ENCODE peak calls at places on chromosomes 7 and 10, in ten cellular contexts. One of them, this sample, is unnamed.

GRCh38 chr10:95430231-95430951 is 130.8 kb downstream of the SORBS1 start:
- DNase-seq in T-helper 9 cell: peak; percentile 6
- DNase-seq in putamen: no peak
- DNase-seq in MM.1S: peak; percentile 84
- DNase-seq in tibial artery: no peak
- DNase-seq in ACHN: peak; percentile 67
- DNase-seq in cardiac fibroblast: peak; percentile 66
- DNase-seq in MV-4-11: peak; percentile 18
- DNase-seq in neural crest cell: peak; percentile 28
- DNase-seq in endothelial cell: peak; percentile 53
- DNase-seq in this sample: peak; percentile 78

GRCh38 chr7:2808891-2809660 is 35.0 kb downstream of the GNA12 start:
- DNase-seq in T-helper 9 cell: no peak
- DNase-seq in putamen: no peak
- DNase-seq in MM.1S: no peak
- DNase-seq in tibial artery: no peak
- DNase-seq in ACHN: no peak
- DNase-seq in cardiac fibroblast: no peak
- DNase-seq in MV-4-11: peak; percentile 75
- DNase-seq in neural crest cell: no peak
- DNase-seq in endothelial cell: no peak
- DNase-seq in this sample: no peak

GRCh38 chr7:112202819-112203218 is 3.4 kb downstream of the DOCK4 start:
- DNase-seq in T-helper 9 cell: peak; percentile 16
- DNase-seq in putamen: no peak
- DNase-seq in MM.1S: peak; percentile 77
- DNase-seq in tibial artery: peak; percentile 28
- DNase-seq in ACHN: no peak
- DNase-seq in cardiac fibroblast: peak; percentile 49
- DNase-seq in MV-4-11: peak; percentile 22
- DNase-seq in neural crest cell: no peak
- DNase-seq in endothelial cell: no peak
- DNase-seq in this sample: no peak

GRCh38 chr7:111788426-111788825 is 226.1 kb upstream of the IMMP2L start:
- DNase-seq in T-helper 9 cell: no peak
- DNase-seq in putamen: no peak
- DNase-seq in MM.1S: no peak
- DNase-seq in tibial artery: no peak
- DNase-seq in ACHN: no peak
- DNase-seq in cardiac fibroblast: peak; percentile 24
- DNase-seq in MV-4-11: no peak
- DNase-seq in neural crest cell: no peak
- DNase-seq in endothelial cell: no peak
- DNase-seq in this sample: no peak

GRCh38 chr10:112966191-112966855 is 16.3 kb downstream of the TCF7L2 start:
- DNase-seq in T-helper 9 cell: no peak
- DNase-seq in putamen: no peak
- DNase-seq in MM.1S: no peak
- DNase-seq in tibial artery: no peak
- DNase-seq in ACHN: no peak
- DNase-seq in cardiac fibroblast: no peak
- DNase-seq in MV-4-11: no peak
- DNase-seq in neural crest cell: no peak
- DNase-seq in endothelial cell: no peak
- DNase-seq in this sample: no peak

GRCh38 chr7:47528471-47528870 is 53.4 kb downstream of the TNS3 start:
- DNase-seq in T-helper 9 cell: no peak
- DNase-seq in putamen: no peak
- DNase-seq in MM.1S: peak; percentile 21
- DNase-seq in tibial artery: no peak
- DNase-seq in ACHN: no peak
- DNase-seq in cardiac fibroblast: no peak
- DNase-seq in MV-4-11: no peak
- DNase-seq in neural crest cell: no peak
- DNase-seq in endothelial cell: no peak
- DNase-seq in this sample: no peak

GRCh38 chr7:75869776-75870379 is 9.0 kb upstream of the RHBDD2 start:
- DNase-seq in T-helper 9 cell: no peak
- DNase-seq in putamen: no peak
- DNase-seq in MM.1S: no peak
- DNase-seq in tibial artery: no peak
- DNase-seq in ACHN: no peak
- DNase-seq in cardiac fibroblast: no peak
- DNase-seq in MV-4-11: no peak
- DNase-seq in neural crest cell: no peak
- DNase-seq in endothelial cell: no peak
- DNase-seq in this sample: no peak

GRCh38 chr10:20247858-20248257 is 431.6 kb downstream of the PLXDC2 start:
- DNase-seq in T-helper 9 cell: no peak
- DNase-seq in putamen: no peak
- DNase-seq in MM.1S: no peak
- DNase-seq in tibial artery: no peak
- DNase-seq in ACHN: no peak
- DNase-seq in cardiac fibroblast: no peak
- DNase-seq in MV-4-11: no peak
- DNase-seq in neural crest cell: no peak
- DNase-seq in endothelial cell: no peak
- DNase-seq in this sample: no peak

GRCh38 chr7:30974605-30975256 is 11.0 kb downstream of the GHRHR start:
- DNase-seq in T-helper 9 cell: no peak
- DNase-seq in putamen: no peak
- DNase-seq in MM.1S: peak; percentile 92
- DNase-seq in tibial artery: no peak
- DNase-seq in ACHN: peak; percentile 75
- DNase-seq in cardiac fibroblast: peak; percentile 68
- DNase-seq in MV-4-11: no peak
- DNase-seq in neural crest cell: peak; percentile 41
- DNase-seq in endothelial cell: peak; percentile 82
- DNase-seq in this sample: peak; percentile 53

GRCh38 chr10:5546891-5547683 is 22.3 kb downstream of the CALML3 start:
- DNase-seq in T-helper 9 cell: no peak
- DNase-seq in putamen: no peak
- DNase-seq in MM.1S: no peak
- DNase-seq in tibial artery: peak; percentile 23
- DNase-seq in ACHN: peak; percentile 44
- DNase-seq in cardiac fibroblast: peak; percentile 65
- DNase-seq in MV-4-11: no peak
- DNase-seq in neural crest cell: no peak
- DNase-seq in endothelial cell: no peak
- DNase-seq in this sample: no peak

GRCh38 chr7:157678503-157678902 is 341.7 kb downstream of the DNAJB6 start:
- DNase-seq in T-helper 9 cell: no peak
- DNase-seq in putamen: peak; percentile 57
- DNase-seq in MM.1S: no peak
- DNase-seq in tibial artery: no peak
- DNase-seq in ACHN: no peak
- DNase-seq in cardiac fibroblast: no peak
- DNase-seq in MV-4-11: peak; percentile 43
- DNase-seq in neural crest cell: no peak
- DNase-seq in endothelial cell: no peak
- DNase-seq in this sample: no peak

GRCh38 chr7:99790407-99790806 is 6.4 kb upstream of the CYP3A4 start:
- DNase-seq in T-helper 9 cell: no peak
- DNase-seq in putamen: no peak
- DNase-seq in MM.1S: no peak
- DNase-seq in tibial artery: no peak
- DNase-seq in ACHN: no peak
- DNase-seq in cardiac fibroblast: no peak
- DNase-seq in MV-4-11: no peak
- DNase-seq in neural crest cell: no peak
- DNase-seq in endothelial cell: no peak
- DNase-seq in this sample: no peak

GRCh38 chr10:78185693-78186055 is 152.0 kb downstream of the RPS24 start:
- DNase-seq in T-helper 9 cell: no peak
- DNase-seq in putamen: peak; percentile 39
- DNase-seq in MM.1S: no peak
- DNase-seq in tibial artery: peak; percentile 53
- DNase-seq in ACHN: no peak
- DNase-seq in cardiac fibroblast: no peak
- DNase-seq in MV-4-11: no peak
- DNase-seq in neural crest cell: no peak
- DNase-seq in endothelial cell: no peak
- DNase-seq in this sample: no peak

GRCh38 chr10:101060951-101061813 is 607 bp upstream of the KAZALD1 start:
- DNase-seq in T-helper 9 cell: peak; percentile 88
- DNase-seq in putamen: peak; percentile 86
- DNase-seq in MM.1S: peak; percentile 96
- DNase-seq in tibial artery: peak; percentile 92
- DNase-seq in ACHN: peak; percentile 95
- DNase-seq in cardiac fibroblast: peak; percentile 94
- DNase-seq in MV-4-11: peak; percentile 89
- DNase-seq in neural crest cell: peak; percentile 96
- DNase-seq in endothelial cell: peak; percentile 96
- DNase-seq in this sample: peak; percentile 99

GRCh38 chr10:1162481-1163203 is 106.5 kb downstream of the WDR37 start:
- DNase-seq in T-helper 9 cell: no peak
- DNase-seq in putamen: no peak
- DNase-seq in MM.1S: no peak
- DNase-seq in tibial artery: no peak
- DNase-seq in ACHN: no peak
- DNase-seq in cardiac fibroblast: no peak
- DNase-seq in MV-4-11: no peak
- DNase-seq in neural crest cell: no peak
- DNase-seq in endothelial cell: no peak
- DNase-seq in this sample: no peak

GRCh38 chr10:14415676-14416307 is 85.1 kb upstream of the FRMD4A start:
- DNase-seq in T-helper 9 cell: no peak
- DNase-seq in putamen: no peak
- DNase-seq in MM.1S: no peak
- DNase-seq in tibial artery: no peak
- DNase-seq in ACHN: no peak
- DNase-seq in cardiac fibroblast: peak; percentile 20
- DNase-seq in MV-4-11: no peak
- DNase-seq in neural crest cell: no peak
- DNase-seq in endothelial cell: no peak
- DNase-seq in this sample: no peak

GRCh38 chr7:25967278-25968204 is 184.5 kb upstream of the NFE2L3 start:
- DNase-seq in T-helper 9 cell: no peak
- DNase-seq in putamen: no peak
- DNase-seq in MM.1S: peak; percentile 80
- DNase-seq in tibial artery: no peak
- DNase-seq in ACHN: no peak
- DNase-seq in cardiac fibroblast: no peak
- DNase-seq in MV-4-11: peak; percentile 94
- DNase-seq in neural crest cell: no peak
- DNase-seq in endothelial cell: no peak
- DNase-seq in this sample: no peak

GRCh38 chr7:104857458-104858425 is 156.3 kb upstream of the KMT2E start:
- DNase-seq in T-helper 9 cell: no peak
- DNase-seq in putamen: no peak
- DNase-seq in MM.1S: peak; percentile 29
- DNase-seq in tibial artery: no peak
- DNase-seq in ACHN: no peak
- DNase-seq in cardiac fibroblast: no peak
- DNase-seq in MV-4-11: no peak
- DNase-seq in neural crest cell: no peak
- DNase-seq in endothelial cell: no peak
- DNase-seq in this sample: no peak

GRCh38 chr10:75599875-75600648 is 168.6 kb downstream of the LRMDA start:
- DNase-seq in T-helper 9 cell: no peak
- DNase-seq in putamen: no peak
- DNase-seq in MM.1S: no peak
- DNase-seq in tibial artery: no peak
- DNase-seq in ACHN: no peak
- DNase-seq in cardiac fibroblast: no peak
- DNase-seq in MV-4-11: no peak
- DNase-seq in neural crest cell: no peak
- DNase-seq in endothelial cell: no peak
- DNase-seq in this sample: no peak

GRCh38 chr7:66304536-66304935 is 99.4 kb downstream of the TPST1 start:
- DNase-seq in T-helper 9 cell: no peak
- DNase-seq in putamen: no peak
- DNase-seq in MM.1S: no peak
- DNase-seq in tibial artery: no peak
- DNase-seq in ACHN: no peak
- DNase-seq in cardiac fibroblast: peak; percentile 55
- DNase-seq in MV-4-11: peak; percentile 40
- DNase-seq in neural crest cell: no peak
- DNase-seq in endothelial cell: no peak
- DNase-seq in this sample: no peak

GRCh38 chr7:156616269-156617202 is 24.0 kb upstream of the RNF32 start:
- DNase-seq in T-helper 9 cell: no peak
- DNase-seq in putamen: no peak
- DNase-seq in MM.1S: no peak
- DNase-seq in tibial artery: no peak
- DNase-seq in ACHN: no peak
- DNase-seq in cardiac fibroblast: no peak
- DNase-seq in MV-4-11: no peak
- DNase-seq in neural crest cell: peak; percentile 27
- DNase-seq in endothelial cell: no peak
- DNase-seq in this sample: no peak

GRCh38 chr7:17781491-17782215 is 158.6 kb downstream of the SNX13 start:
- DNase-seq in T-helper 9 cell: no peak
- DNase-seq in putamen: no peak
- DNase-seq in MM.1S: no peak
- DNase-seq in tibial artery: no peak
- DNase-seq in ACHN: peak; percentile 38
- DNase-seq in cardiac fibroblast: peak; percentile 52
- DNase-seq in MV-4-11: no peak
- DNase-seq in neural crest cell: no peak
- DNase-seq in endothelial cell: no peak
- DNase-seq in this sample: peak; percentile 12

GRCh38 chr7:77482015-77482414 is 55.1 kb upstream of the PTPN12 start:
- DNase-seq in T-helper 9 cell: no peak
- DNase-seq in putamen: no peak
- DNase-seq in MM.1S: no peak
- DNase-seq in tibial artery: no peak
- DNase-seq in ACHN: no peak
- DNase-seq in cardiac fibroblast: peak; percentile 22
- DNase-seq in MV-4-11: peak; percentile 68
- DNase-seq in neural crest cell: no peak
- DNase-seq in endothelial cell: no peak
- DNase-seq in this sample: no peak

GRCh38 chr7:49660976-49661375 is 112.5 kb upstream of the VWC2 start:
- DNase-seq in T-helper 9 cell: no peak
- DNase-seq in putamen: no peak
- DNase-seq in MM.1S: no peak
- DNase-seq in tibial artery: no peak
- DNase-seq in ACHN: no peak
- DNase-seq in cardiac fibroblast: no peak
- DNase-seq in MV-4-11: no peak
- DNase-seq in neural crest cell: no peak
- DNase-seq in endothelial cell: no peak
- DNase-seq in this sample: no peak

GRCh38 chr10:78318305-78318704 is 284.6 kb downstream of the RPS24 start:
- DNase-seq in T-helper 9 cell: no peak
- DNase-seq in putamen: no peak
- DNase-seq in MM.1S: no peak
- DNase-seq in tibial artery: no peak
- DNase-seq in ACHN: no peak
- DNase-seq in cardiac fibroblast: no peak
- DNase-seq in MV-4-11: no peak
- DNase-seq in neural crest cell: no peak
- DNase-seq in endothelial cell: no peak
- DNase-seq in this sample: no peak

GRCh38 chr10:34351161-34351560 is 463.9 kb downstream of the PARD3 start:
- DNase-seq in T-helper 9 cell: no peak
- DNase-seq in putamen: no peak
- DNase-seq in MM.1S: no peak
- DNase-seq in tibial artery: no peak
- DNase-seq in ACHN: no peak
- DNase-seq in cardiac fibroblast: peak; percentile 45
- DNase-seq in MV-4-11: no peak
- DNase-seq in neural crest cell: no peak
- DNase-seq in endothelial cell: no peak
- DNase-seq in this sample: no peak